ENCODE peak calls at places on chromosomes 7 and 10, in four cellular contexts. B, A, X and E are unnamed samples.

GRCh38 chr7:19215421-19215820 is 70.2 kb upstream of the FERD3L start:
- DNase-seq in X (no peak), B (no peak), A (no peak), E (no peak)

GRCh38 chr10:15121707-15122106 is 24.6 kb downstream of the RPP38 start:
- DNase-seq in X (no peak), B (no peak), A (no peak), E (no peak)

GRCh38 chr7:127557803-127558202 is 27.6 kb downstream of the GCC1 start:
- DNase-seq in B (no peak), A (no peak), X (no peak), E (no peak)

GRCh38 chr7:5291301-5291700 is 8.6 kb downstream of the SLC29A4 start:
- DNase-seq in X (no peak), A (no peak), B (no peak), E (no peak)

GRCh38 chr7:2437537-2438148 is 34.2 kb downstream of the CHST12 start:
- DNase-seq in X (no peak), B (no peak), A (no peak), E (no peak)

GRCh38 chr10:115861864-115862263 is 411.1 kb downstream of the GFRA1 start:
- DNase-seq in B (no peak), A (no peak), X (no peak), E (no peak)

GRCh38 chr7:10429516-10429915 is 544.2 kb upstream of the PHF14 start:
- DNase-seq in A (no peak), X (no peak), B (no peak), E (no peak)

GRCh38 chr10:677038-677437 is 12.4 kb downstream of the DIP2C start:
- DNase-seq in A (no peak), X (no peak), B (no peak), E (no peak)

GRCh38 chr10:126842836-126843235 is 62.4 kb upstream of the DOCK1 start:
- DNase-seq in X (no peak), A (no peak), B (no peak), E (peak; percentile 55)

GRCh38 chr10:27838291-27838690 is 92.7 kb upstream of the MKX start:
- DNase-seq in X (no peak), A (no peak), B (no peak), E (no peak)

GRCh38 chr7:142880886-142881505 is 4.5 kb downstream of the TRPV6 start:
- DNase-seq in X (peak; percentile 85), B (peak; percentile 23), A (no peak), E (peak; percentile 72)

GRCh38 chr10:43267811-43268210 is 946 bp upstream of the RASGEF1A start:
- DNase-seq in A (no peak), B (no peak), X (no peak), E (no peak)
- TF ChIP-seq ATF3 in A (no peak), B (no peak), X (no peak), E (no peak)

DNA sequence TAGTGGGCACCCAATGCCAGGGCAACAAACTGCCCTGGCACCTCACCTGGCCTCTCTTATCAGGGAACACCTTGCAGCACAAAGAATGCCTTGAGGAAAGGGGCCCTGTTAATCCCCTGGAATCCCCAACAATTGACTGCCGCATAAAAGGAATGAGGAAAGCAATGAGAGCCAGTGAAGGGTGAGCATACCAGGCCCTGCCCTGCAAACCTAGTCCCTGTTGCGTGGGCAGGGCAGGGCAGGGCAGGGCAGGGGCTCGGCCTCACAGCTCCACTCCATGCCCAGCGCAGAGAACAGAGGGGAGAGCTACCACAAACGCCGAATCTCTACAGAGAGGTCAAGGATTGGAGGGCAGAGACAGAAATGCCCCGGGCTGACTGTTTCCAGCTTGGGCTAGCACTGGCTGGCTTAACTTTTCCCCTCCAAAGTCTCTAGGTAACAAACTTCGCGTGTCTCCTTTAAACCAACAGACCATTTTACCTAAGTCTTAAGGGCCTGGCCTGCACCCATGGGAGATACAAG is 1.1 kb downstream of the ANXA11 start:
- DNase-seq in X (no peak), A (no peak), B (peak; percentile 16), E (peak; percentile 24)
- TF ChIP-seq NR2C2 in X (no peak), A (no peak), B (no peak), E (no peak)

DNA sequence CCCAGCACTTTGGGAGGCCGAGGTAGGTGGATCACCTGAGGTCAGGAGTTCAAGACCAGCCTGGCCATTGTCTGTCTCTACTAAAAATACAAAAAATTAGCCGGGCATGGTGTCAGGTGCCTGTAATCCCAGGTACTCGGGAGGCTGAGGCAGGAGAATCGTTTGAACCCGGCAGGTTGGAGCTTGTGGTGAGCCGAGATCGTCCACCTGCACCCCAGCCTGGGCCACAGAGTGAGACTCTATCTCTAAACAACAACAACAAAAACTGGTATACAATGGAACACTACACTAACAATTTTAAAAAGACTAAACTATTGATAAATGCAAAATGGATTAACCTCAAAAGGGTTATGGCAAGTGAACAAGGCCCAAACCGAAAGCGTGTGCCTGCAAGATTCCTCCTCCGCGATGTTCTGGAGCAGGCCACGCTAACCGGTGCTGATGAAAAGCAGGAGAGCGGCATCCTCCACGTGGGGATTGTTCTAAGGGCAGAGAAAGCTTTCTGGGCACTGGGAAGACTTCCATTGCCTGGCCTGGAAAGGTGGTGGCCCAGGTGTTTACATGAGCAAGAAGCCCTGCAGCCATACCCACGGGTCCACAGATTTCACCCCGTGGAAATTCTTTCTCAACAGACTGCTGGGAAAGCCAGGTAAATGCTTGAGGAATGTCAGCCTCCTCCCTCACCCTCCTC is 53.8 kb downstream of the PDGFA start:
- DNase-seq in B (no peak), A (no peak), X (no peak), E (peak; percentile 8)
- TF ChIP-seq ATF3 in B (no peak), A (no peak), X (no peak), E (no peak)

GRCh38 chr7:74023786-74024185 is 4.2 kb upstream of the ELN start:
- DNase-seq in A (no peak), B (no peak), X (no peak), E (no peak)

GRCh38 chr7:74022507-74022906 is 5.5 kb upstream of the ELN start:
- DNase-seq in A (no peak), X (no peak), B (no peak), E (no peak)

GRCh38 chr7:74021546-74022320 is 6.2 kb upstream of the ELN start:
- DNase-seq in X (no peak), B (no peak), A (no peak), E (no peak)

GRCh38 chr7:74025146-74025545 is 2.8 kb upstream of the ELN start:
- DNase-seq in X (no peak), A (no peak), B (no peak), E (no peak)

DNA sequence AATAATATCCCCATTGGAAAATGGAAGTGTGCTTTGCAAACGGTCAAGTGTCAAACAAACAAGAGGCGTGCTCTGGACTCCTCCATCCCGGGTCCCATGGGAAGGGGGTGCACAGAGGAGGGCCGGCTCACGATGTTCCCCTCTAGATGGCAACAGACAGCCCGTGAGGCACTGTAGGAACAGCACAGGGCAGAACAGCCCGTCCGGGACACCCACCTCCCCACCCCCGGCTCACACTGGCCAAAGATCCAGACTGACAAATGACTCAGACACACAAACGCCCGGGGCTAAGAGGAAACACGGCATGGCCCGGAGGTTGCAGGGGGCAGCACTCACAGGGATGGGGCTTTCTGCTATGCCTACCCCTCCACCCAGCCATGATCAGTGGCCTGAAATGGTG is 4.9 kb upstream of the ELN start:
- DNase-seq in B (peak; percentile 15), A (no peak), X (peak; percentile 51), E (no peak)
- TF ChIP-seq NR2C2 in B (no peak), A (no peak), X (no peak), E (no peak)

GRCh38 chr10:133567119-133567518 is 1.7 kb upstream of the SYCE1 start:
- DNase-seq in B (no peak), A (no peak), X (no peak), E (no peak)

GRCh38 chr10:133567609-133568286 is 2.4 kb upstream of the SYCE1 start:
- DNase-seq in B (no peak), X (no peak), A (no peak), E (no peak)

GRCh38 chr10:133564816-133565215 is 567 bp downstream of the SYCE1 start:
- DNase-seq in A (no peak), B (no peak), X (no peak), E (no peak)

GRCh38 chr10:133568287-133568614 is 2.9 kb upstream of the SYCE1 start:
- DNase-seq in A (no peak), X (no peak), B (no peak), E (no peak)

DNA sequence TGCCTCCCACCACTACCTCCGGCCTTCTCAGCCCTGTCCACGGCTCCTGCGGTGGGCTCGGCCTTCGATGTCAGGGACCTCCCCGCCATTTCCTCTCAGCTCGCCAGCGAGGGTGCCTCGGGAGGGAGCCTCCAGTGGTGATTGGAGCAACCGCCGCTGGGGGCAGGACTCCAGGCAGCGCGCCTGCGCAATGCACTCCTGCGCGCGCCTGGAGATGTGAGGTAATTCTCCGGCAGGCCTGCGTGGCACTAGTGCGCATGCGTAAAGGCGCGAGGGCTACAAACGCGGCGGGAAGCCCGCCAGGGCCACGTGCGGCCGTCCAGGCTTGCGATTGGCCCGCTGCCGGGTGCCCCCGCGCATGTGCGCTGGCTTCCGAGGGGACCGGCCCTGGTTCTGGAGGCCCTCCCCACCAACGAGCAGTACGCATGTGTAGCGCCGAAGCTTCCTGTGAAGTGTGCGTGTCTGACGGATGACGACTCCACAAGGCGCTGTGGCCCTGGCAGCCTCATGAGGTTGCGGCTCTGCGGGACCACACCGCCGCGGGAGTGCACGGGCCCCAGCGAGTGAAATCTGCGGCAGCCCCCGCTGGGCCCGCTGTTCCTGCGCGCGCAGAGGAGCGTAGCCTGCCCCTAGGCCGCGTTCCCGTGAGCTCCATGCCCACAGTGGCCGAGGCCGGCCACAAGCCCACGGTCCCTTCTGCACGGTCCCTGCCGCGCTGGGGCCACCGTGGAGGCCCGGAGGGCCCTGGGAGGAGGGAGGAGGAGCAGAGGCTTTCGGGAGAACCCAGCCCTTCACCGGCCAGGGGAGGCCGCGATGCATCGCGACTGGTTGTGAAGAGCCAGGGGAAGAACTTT is at the start of gene SYCE1:
- DNase-seq in A (no peak), B (no peak), X (peak; percentile 5), E (no peak)
- TF ChIP-seq ATF3 in A (no peak), B (no peak), X (no peak), E (no peak)

DNA sequence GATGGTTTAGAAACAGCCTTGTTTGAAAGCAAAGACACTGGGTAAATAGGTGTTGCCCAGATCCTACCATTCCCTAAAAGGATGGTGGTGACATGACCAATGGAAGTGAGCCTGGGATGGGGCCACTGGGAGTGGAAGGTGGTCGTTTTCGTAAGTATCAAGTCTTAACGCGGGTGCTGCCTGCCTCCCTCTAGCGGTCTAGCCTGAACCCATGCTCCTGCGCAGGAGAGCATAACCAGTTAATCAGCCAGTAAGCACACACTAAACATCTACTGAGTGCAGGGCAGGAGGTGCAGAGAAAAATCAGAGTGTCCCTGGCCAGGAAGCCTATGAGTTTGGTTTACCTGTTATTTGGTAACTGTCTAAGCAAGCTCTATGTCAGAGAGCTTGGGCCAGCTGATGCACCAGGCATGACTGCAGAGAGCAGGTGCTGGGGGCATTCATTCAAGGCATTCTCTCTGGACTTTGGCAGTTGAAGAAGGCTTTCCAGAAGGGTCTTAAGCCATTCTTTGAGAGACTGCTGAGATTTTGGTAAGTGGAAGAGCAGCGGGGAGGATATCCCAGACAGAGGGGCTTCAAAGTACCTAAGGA is 930 bp downstream of the GARIN1A start:
- DNase-seq in X (peak; percentile 42), A (no peak), B (no peak), E (peak; percentile 70)
- TF ChIP-seq NR2C2 in X (no peak), A (no peak), B (no peak), E (no peak)

GRCh38 chr7:66837007-66837406 is 84.0 kb upstream of the TMEM248 start:
- DNase-seq in A (no peak), B (peak; percentile 61), X (peak; percentile 34), E (peak; percentile 82)
- TF ChIP-seq ATF3 in A (no peak), B (no peak), X (no peak), E (no peak)